ENCODE peak calls at places on chromosome 5, in seven cellular contexts. N, Z, Q, M, E, D and I are unnamed samples. For H3K4me1, the result is how much of the 10 kb centered on the place peaks cover.

GRCh38 chr5:179378116-179378440 is 32.8 kb upstream of the ADAMTS2 start:
- DNase-seq in N (no peak), Z (no peak), Q (no peak), M (no peak), E (no peak), D (no peak), I (no peak)

GRCh38 chr5:69497006-69497520 is 4.5 kb downstream of the OCLN start:
- DNase-seq in N (no peak), Z (no peak), Q (no peak), M (no peak), E (no peak), D (no peak), I (no peak)

GRCh38 chr5:96175090-96175489 is 213.4 kb upstream of the ELL2 start:
- DNase-seq in N (no peak), Z (no peak), Q (no peak), M (no peak), E (no peak), D (no peak), I (peak)

GRCh38 chr5:134958755-134959154 is 9.0 kb upstream of the CATSPER3 start:
- DNase-seq in N (peak), Z (no peak), Q (no peak), M (no peak), E (no peak), D (no peak), I (no peak)

GRCh38 chr5:54996476-54996875 is 11.1 kb upstream of the ESM1 start:
- DNase-seq in N (no peak), Z (no peak), Q (no peak), M (no peak), E (no peak), D (no peak), I (no peak)

GRCh38 chr5:127396490-127397155 is 106.0 kb downstream of the MEGF10 start:
- DNase-seq in N (no peak), Z (no peak), Q (no peak), M (no peak), E (no peak), D (no peak), I (no peak)

GRCh38 chr5:89083791-89084190 is 200.8 kb upstream of the MEF2C start:
- DNase-seq in N (no peak), Z (no peak), Q (no peak), M (no peak), E (no peak), D (no peak), I (no peak)

GRCh38 chr5:90434116-90434714 is 24.7 kb upstream of the CETN3 start:
- DNase-seq in N (peak), Z (peak), Q (no peak), M (no peak), E (peak), D (peak), I (peak)

GRCh38 chr5:162824360-162824759 is 613.0 kb upstream of the CCNG1 start:
- DNase-seq in N (no peak), Z (no peak), Q (no peak), M (no peak), E (no peak), D (no peak), I (no peak)

GRCh38 chr5:101878190-101878589 is 417.9 kb downstream of the SLCO4C1 start:
- DNase-seq in N (no peak), Z (no peak), Q (no peak), M (no peak), E (no peak), D (no peak), I (no peak)

GRCh38 chr5:73793911-73794310 is 167.9 kb downstream of the ARHGEF28 start:
- DNase-seq in N (no peak), Z (no peak), Q (no peak), M (no peak), E (no peak), D (no peak), I (no peak)

GRCh38 chr5:81486711-81487110 is 92.8 kb upstream of the ACOT12 start:
- DNase-seq in N (no peak), Z (no peak), Q (no peak), M (no peak), E (no peak), D (no peak), I (no peak)

GRCh38 chr5:68147659-68148058 is 67.9 kb upstream of the PIK3R1 start:
- DNase-seq in N (no peak), Z (no peak), Q (no peak), M (no peak), E (no peak), D (no peak), I (no peak)

GRCh38 chr5:127695336-127695735 is 7.9 kb upstream of the CCDC192 start:
- DNase-seq in N (no peak), Z (no peak), Q (no peak), M (no peak), E (no peak), D (no peak), I (no peak)

GRCh38 chr5:4348919-4349318 is 753.3 kb downstream of the IRX1 start:
- DNase-seq in N (no peak), Z (no peak), Q (no peak), M (no peak), E (no peak), D (no peak), I (no peak)

GRCh38 chr5:73307645-73308346 is 134.8 kb downstream of the TMEM174 start:
- DNase-seq in N (no peak), Z (no peak), Q (no peak), M (no peak), E (no peak), D (no peak), I (no peak)

GRCh38 chr5:170100051-170100943 is 5.4 kb upstream of the FOXI1 start:
- DNase-seq in N (peak), Z (peak), Q (no peak), M (peak), E (peak), D (peak), I (peak)

GRCh38 chr5:135139397-135140134 is 105.5 kb upstream of the PITX1 start:
- DNase-seq in N (peak), Z (no peak), Q (no peak), M (no peak), E (peak), D (peak), I (no peak)

GRCh38 chr5:123856736-123857135 is 344.8 kb downstream of the CSNK1G3 start:
- DNase-seq in N (no peak), Z (no peak), Q (no peak), M (no peak), E (no peak), D (no peak), I (no peak)

GRCh38 chr5:95846554-95847260 is 24.2 kb upstream of the GLRX start:
- DNase-seq in N (peak), Z (peak), Q (no peak), M (peak), E (peak), D (peak), I (peak)

GRCh38 chr5:56827043-56827442 is 11.7 kb downstream of the MAP3K1 start:
- DNase-seq in N (peak), Z (no peak), Q (no peak), M (no peak), E (no peak), D (no peak), I (no peak)

GRCh38 chr5:167244583-167244982 is 1046.9 kb upstream of the WWC1 start:
- DNase-seq in N (peak), Z (no peak), Q (no peak), M (no peak), E (peak), D (no peak), I (no peak)

GRCh38 chr5:555058-555623 is 30.9 kb upstream of the SLC9A3 start:
- DNase-seq in N (no peak), Z (no peak), Q (no peak), M (peak), E (no peak), D (peak), I (peak)

GRCh38 chr5:10030219-10030831 is 219.4 kb downstream of the ATPSCKMT start:
- DNase-seq in N (peak), Z (no peak), Q (no peak), M (no peak), E (peak), D (peak), I (no peak)

GRCh38 chr5:141475625-141476131 is at the start of gene PCDHGC3:
- DNase-seq in N (no peak), Z (no peak), Q (peak), M (peak), E (peak), D (peak), I (peak)

GRCh38 chr5:927172-928015 is 34.7 kb downstream of the TRIP13 start:
- DNase-seq in N (no peak), Z (no peak), Q (no peak), M (no peak), E (no peak), D (no peak), I (no peak)

GRCh38 chr5:41707853-41708603 is 162.2 kb downstream of the OXCT1 start:
- DNase-seq in N (peak), Z (no peak), Q (no peak), M (no peak), E (no peak), D (no peak), I (no peak)

GRCh38 chr5:179288101-179288808 is 57.0 kb downstream of the ADAMTS2 start:
- DNase-seq in N (no peak), Z (no peak), Q (peak), M (no peak), E (no peak), D (no peak), I (no peak)

GRCh38 chr5:50687548-50687947 is 21.1 kb downstream of the PARP8 start:
- DNase-seq in N (no peak), Z (no peak), Q (no peak), M (no peak), E (no peak), D (no peak), I (no peak)

GRCh38 chr5:179609834-179610108 is 13.7 kb downstream of the HNRNPH1 start:
- DNase-seq in N (no peak), Z (no peak), Q (no peak), M (no peak), E (no peak), D (no peak), I (no peak)

GRCh38 chr5:108818613-108819272 is 71.0 kb downstream of the FER start:
- DNase-seq in N (no peak), Z (no peak), Q (no peak), M (no peak), E (no peak), D (no peak), I (no peak)

GRCh38 chr5:51960617-51961115 is 577.4 kb downstream of the ISL1 start:
- DNase-seq in N (no peak), Z (no peak), Q (no peak), M (no peak), E (peak), D (no peak), I (no peak)

GRCh38 chr5:17897776-17898175 is 263.5 kb downstream of the TAF11L14 start:
- DNase-seq in N (no peak), Z (no peak), Q (no peak), M (no peak), E (no peak), D (no peak), I (no peak)

GRCh38 chr5:103867857-103868598 is 305.4 kb upstream of the NUDT12 start:
- DNase-seq in N (no peak), Z (no peak), Q (no peak), M (no peak), E (no peak), D (no peak), I (no peak)

GRCh38 chr5:67093259-67093658 is 103.3 kb downstream of the CD180 start:
- DNase-seq in N (no peak), Z (no peak), Q (no peak), M (no peak), E (no peak), D (no peak), I (no peak)

GRCh38 chr5:80061005-80061404 is 25.9 kb downstream of the THBS4 start:
- DNase-seq in N (no peak), Z (no peak), Q (no peak), M (no peak), E (no peak), D (no peak), I (no peak)

GRCh38 chr5:410911-411517 is 32.0 kb upstream of the EXOC3 start:
- DNase-seq in N (no peak), Z (no peak), Q (no peak), M (no peak), E (no peak), D (no peak), I (no peak)

GRCh38 chr5:72612810-72613209 is 105.6 kb upstream of the ZNF366 start:
- DNase-seq in N (no peak), Z (no peak), Q (no peak), M (no peak), E (no peak), D (no peak), I (no peak)

GRCh38 chr5:64486163-64486562 is 19.7 kb upstream of the RGS7BP start:
- DNase-seq in N (no peak), Z (no peak), Q (no peak), M (no peak), E (no peak), D (no peak), I (no peak)
- H3K4me1 ChIP-seq in N (under half), Z (under half), Q (under half), M (under half), E (under half), D (under half), I (under half)

DNA sequence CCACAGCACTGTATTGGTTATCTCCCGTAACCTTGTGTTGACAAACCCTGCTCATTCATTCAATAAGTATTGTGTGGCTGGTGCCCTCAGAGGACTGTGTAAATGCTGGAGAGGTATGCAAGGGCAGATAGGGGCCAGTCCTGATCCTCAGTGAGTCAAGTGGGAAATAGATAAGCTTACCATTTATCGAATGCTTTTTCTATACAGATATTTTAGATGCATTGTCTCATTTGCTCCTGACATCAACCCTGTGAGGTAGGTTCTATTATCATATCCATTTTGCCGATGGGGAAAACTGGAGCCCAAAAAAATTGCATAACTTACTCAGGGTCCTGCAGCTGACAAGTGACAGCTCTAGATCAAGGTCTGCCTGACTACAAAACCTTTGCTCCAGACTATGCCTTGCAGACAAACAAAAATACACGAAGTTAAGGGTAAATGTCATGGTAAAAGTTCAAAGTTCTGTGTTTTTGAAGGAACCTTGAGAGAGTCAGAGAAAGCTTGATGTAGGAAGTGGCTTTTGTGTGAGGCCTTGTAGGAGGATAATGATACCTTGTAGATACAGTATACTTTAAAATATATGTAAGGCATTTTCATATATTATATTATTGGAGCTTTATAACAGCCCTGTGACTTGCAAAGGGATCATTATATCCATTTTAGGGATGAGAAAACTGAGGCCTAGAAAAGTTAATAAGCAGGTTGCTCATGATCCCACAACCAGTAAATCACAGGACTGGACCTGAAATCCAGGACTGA is 22.7 kb downstream of the CYFIP2 start:
- DNase-seq in N (no peak), Z (peak), Q (no peak), M (no peak), E (no peak), D (no peak), I (no peak)
- H3K4me1 ChIP-seq in N (under half), Z (under half), Q (under half), M (under half), E (under half), D (under half), I (under half)

GRCh38 chr5:119318256-119318914 is 37.4 kb upstream of the TNFAIP8 start:
- DNase-seq in N (no peak), Z (no peak), Q (no peak), M (no peak), E (no peak), D (no peak), I (no peak)

GRCh38 chr5:119321569-119322311 is 34.1 kb upstream of the TNFAIP8 start:
- DNase-seq in N (no peak), Z (no peak), Q (no peak), M (no peak), E (no peak), D (no peak), I (no peak)

GRCh38 chr5:119319401-119319800 is 36.4 kb upstream of the TNFAIP8 start:
- DNase-seq in N (no peak), Z (no peak), Q (no peak), M (no peak), E (no peak), D (no peak), I (no peak)

GRCh38 chr5:119322312-119322947 is 33.4 kb upstream of the TNFAIP8 start:
- DNase-seq in N (peak), Z (no peak), Q (no peak), M (no peak), E (no peak), D (no peak), I (no peak)

DNA sequence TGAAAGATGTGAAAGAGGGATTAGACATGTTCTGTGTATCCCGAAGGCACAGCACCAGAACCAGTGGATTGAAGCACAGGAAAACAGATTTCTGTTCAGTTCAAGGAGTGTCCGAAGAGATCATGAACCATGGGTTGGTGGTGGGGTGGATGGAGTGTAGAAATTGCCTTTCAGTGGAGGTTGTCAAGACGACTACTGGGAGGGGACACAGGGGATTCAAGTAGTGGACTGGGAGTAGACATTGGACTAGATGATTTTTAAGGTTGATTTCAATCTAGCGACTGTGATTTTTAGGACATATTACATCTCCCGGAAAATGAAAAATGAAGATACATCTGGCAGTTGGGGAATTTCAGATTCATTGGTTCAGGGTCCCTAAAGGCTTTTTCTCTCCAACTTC is 35.9 kb upstream of the TNFAIP8 start:
- DNase-seq in N (no peak), Z (no peak), Q (no peak), M (no peak), E (no peak), D (no peak), I (no peak)
- H3K4me1 ChIP-seq in N (under half), Z (half or more), Q (under half), M (under half), E (under half), D (under half), I (half or more)

DNA sequence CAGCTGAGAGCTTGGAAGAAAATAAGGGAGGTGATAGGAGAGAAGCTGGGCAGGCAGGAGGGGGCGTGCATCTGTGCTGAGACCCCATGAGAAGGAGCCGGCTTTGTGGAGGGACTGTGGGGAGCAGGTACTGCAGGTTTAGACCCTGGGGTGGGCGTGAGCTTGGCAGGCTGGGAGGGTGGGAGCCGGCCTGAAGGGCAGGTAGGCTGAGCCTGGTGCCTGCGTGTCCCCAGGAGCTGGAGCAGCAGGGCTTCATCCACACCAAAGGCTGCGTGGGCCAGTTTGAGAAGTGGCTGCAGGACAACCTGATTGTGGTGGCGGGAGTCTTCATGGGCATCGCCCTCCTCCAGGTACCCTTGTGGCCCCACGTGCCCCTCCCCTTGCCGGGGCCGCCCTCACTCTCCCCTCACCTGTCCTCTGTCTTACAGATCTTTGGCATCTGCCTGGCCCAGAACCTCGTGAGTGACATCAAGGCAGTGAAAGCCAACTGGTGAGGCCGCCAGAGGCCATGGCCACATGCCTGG is 9.2 kb downstream of the TSPAN17 start:
- DNase-seq in N (no peak), Z (no peak), Q (no peak), M (no peak), E (no peak), D (no peak), I (no peak)
- H3K4me1 ChIP-seq in N (under half), Z (under half), Q (under half), M (under half), E (under half), D (under half), I (under half)

GRCh38 chr5:176420086-176420485 is 3.7 kb upstream of the CLTB start:
- DNase-seq in N (no peak), Z (no peak), Q (no peak), M (no peak), E (no peak), D (no peak), I (no peak)
- H3K4me1 ChIP-seq in N (under half), Z (under half), Q (under half), M (under half), E (under half), D (under half), I (under half)